ENCODE peak calls at places on chromosome 18, in five cellular contexts. C, I, J, K and H are unnamed samples.

GRCh38 chr18:44957440-44957839 is 276.8 kb downstream of the SETBP1 start:
- DNase-seq in J (no peak), K (no peak), I (no peak), C (no peak), H (no peak)

GRCh38 chr18:50006470-50007046 is 188.4 kb downstream of the MYO5B start:
- DNase-seq in I (no peak), C (no peak), J (no peak), K (no peak), H (no peak)

GRCh38 chr18:40867452-40867851 is 1087.6 kb upstream of the PIK3C3 start:
- DNase-seq in C (no peak), J (no peak), I (peak; percentile 93), K (no peak), H (no peak)

GRCh38 chr18:47263197-47263827 is 11.9 kb upstream of the SKOR2 start:
- DNase-seq in K (no peak), C (peak; percentile 56), I (peak; percentile 6), J (no peak), H (no peak)

GRCh38 chr18:37864122-37864521 is 298.5 kb upstream of the CELF4 start:
- DNase-seq in I (no peak), K (no peak), J (no peak), C (no peak), H (no peak)

GRCh38 chr18:55405655-55406373 is 182.2 kb downstream of the TCF4 start:
- DNase-seq in J (no peak), K (no peak), I (peak; percentile 98), C (peak; percentile 85), H (peak; percentile 88)

GRCh38 chr18:68494802-68495560 is 219.9 kb downstream of the TMX3 start:
- DNase-seq in I (peak; percentile 84), J (no peak), K (no peak), C (peak; percentile 90), H (peak; percentile 89)

GRCh38 chr18:79525556-79526467 is 130.1 kb downstream of the NFATC1 start:
- DNase-seq in K (no peak), C (no peak), I (no peak), J (no peak), H (no peak)

GRCh38 chr18:11136241-11136640 is 13.1 kb downstream of the PIEZO2 start:
- DNase-seq in K (no peak), I (no peak), J (no peak), C (no peak), H (no peak)

GRCh38 chr18:79780547-79780946 is 17.2 kb upstream of the KCNG2 start:
- DNase-seq in I (no peak), K (no peak), C (no peak), J (no peak), H (no peak)

GRCh38 chr18:68721681-68722583 is 7.0 kb upstream of the TMX3 start:
- DNase-seq in K (no peak), J (no peak), I (peak; percentile 72), C (no peak), H (no peak)

GRCh38 chr18:32383040-32383819 is 87.5 kb downstream of the GAREM1 start:
- DNase-seq in K (no peak), C (peak; percentile 98), J (no peak), I (peak; percentile 98), H (peak; percentile 42)

GRCh38 chr18:76819411-76820136 is 2.8 kb upstream of the ZNF236 start:
- DNase-seq in C (no peak), I (no peak), K (no peak), J (no peak), H (no peak)

GRCh38 chr18:77022116-77022515 is 110.5 kb downstream of the MBP start:
- DNase-seq in I (no peak), C (no peak), K (no peak), J (no peak), H (no peak)

GRCh38 chr18:78984941-78985784 is 5.5 kb downstream of the SALL3 start:
- DNase-seq in K (no peak), I (peak; percentile 7), J (no peak), C (no peak), H (no peak)

GRCh38 chr18:26803643-26804042 is 61.9 kb downstream of the AQP4 start:
- DNase-seq in K (no peak), J (no peak), I (no peak), C (no peak), H (no peak)

GRCh38 chr18:63266888-63267790 is 52.4 kb downstream of the BCL2 start:
- DNase-seq in J (no peak), K (no peak), C (no peak), I (no peak), H (no peak)

GRCh38 chr18:28108801-28109200 is 68.1 kb downstream of the CDH2 start:
- DNase-seq in C (no peak), I (no peak), K (no peak), J (no peak), H (no peak)

GRCh38 chr18:23900979-23901378 is 113.6 kb upstream of the TTC39C start:
- DNase-seq in I (no peak), C (no peak), K (no peak), J (no peak), H (no peak)

GRCh38 chr18:24923138-24923537 is 428.8 kb downstream of the ZNF521 start:
- DNase-seq in J (no peak), C (no peak), I (no peak), K (no peak), H (no peak)

GRCh38 chr18:79789091-79789891 is 8.4 kb upstream of the KCNG2 start:
- DNase-seq in J (no peak), K (no peak), C (no peak), I (no peak), H (no peak)

GRCh38 chr18:67142604-67143003 is 373.9 kb downstream of the DSEL start:
- DNase-seq in K (no peak), I (no peak), J (no peak), C (no peak), H (no peak)

GRCh38 chr18:24734058-24734457 is 273.6 kb downstream of the HRH4 start:
- DNase-seq in C (no peak), J (no peak), K (no peak), I (no peak), H (no peak)

GRCh38 chr18:26159353-26159752 is 25.7 kb downstream of the PSMA8 start:
- DNase-seq in I (no peak), J (no peak), K (no peak), C (peak; percentile 1), H (no peak)

GRCh38 chr18:37578886-37579513 is 13.4 kb upstream of the CELF4 start:
- DNase-seq in I (peak; percentile 40), K (no peak), C (no peak), J (no peak), H (no peak)

GRCh38 chr18:45920367-45920766 is 46.8 kb downstream of the EPG5 start:
- DNase-seq in C (peak; percentile 65), J (no peak), K (no peak), I (peak; percentile 73), H (peak; percentile 73)

GRCh38 chr18:41199212-41199611 is 755.8 kb upstream of the PIK3C3 start:
- DNase-seq in I (no peak), C (no peak), K (no peak), J (no peak), H (no peak)

GRCh38 chr18:48991299-48992055 is 40.7 kb upstream of the SMAD7 start:
- DNase-seq in I (no peak), J (no peak), C (peak; percentile 33), K (no peak), H (no peak)

GRCh38 chr18:74499633-74500032 is 3.5 kb downstream of the CNDP2 start:
- DNase-seq in C (peak; percentile 47), J (peak; percentile 56), K (peak; percentile 17), I (no peak), H (no peak)

GRCh38 chr18:76955529-76956170 is 133.3 kb downstream of the ZNF236 start:
- DNase-seq in K (no peak), I (no peak), J (no peak), C (no peak), H (no peak)

GRCh38 chr18:67151366-67151765 is 365.2 kb downstream of the DSEL start:
- DNase-seq in I (no peak), J (no peak), K (no peak), C (no peak), H (no peak)

GRCh38 chr18:59671533-59671932 is 25.7 kb downstream of the CCBE1 start:
- DNase-seq in K (no peak), J (no peak), C (no peak), I (no peak), H (no peak)

GRCh38 chr18:13433685-13434084 is 215.1 kb downstream of the LDLRAD4 start:
- DNase-seq in C (no peak), J (no peak), I (peak; percentile 49), K (no peak), H (no peak)

GRCh38 chr18:25935356-25935755 is 155.1 kb downstream of the SS18 start:
- DNase-seq in J (no peak), I (no peak), K (no peak), C (no peak), H (no peak)

GRCh38 chr18:48442761-48443160 is 33.6 kb upstream of the ZBTB7C start:
- DNase-seq in J (no peak), K (no peak), I (no peak), C (no peak), H (no peak)

GRCh38 chr18:80109676-80110078 is 615 bp downstream of the ADNP2 start:
- DNase-seq in C (peak; percentile 18), K (no peak), I (peak; percentile 55), J (no peak), H (no peak)

GRCh38 chr18:58484989-58485962 is 143.6 kb downstream of the ALPK2 start:
- DNase-seq in C (no peak), K (no peak), I (no peak), J (no peak), H (no peak)